ENCODE peak calls at places on chromosomes 6 and 20, in seven cellular contexts. K, D, C, X, P, G and N are unnamed samples. For H3K4me1 and H3K27me3, the result is how much of the 10 kb centered on the place peaks cover.

GRCh38 chr6:36986704-36987047 is 680 bp upstream of the MTCH1 start:
- DNase-seq in K (no peak), D (no peak), C (no peak), X (no peak), P (no peak), G (no peak), N (no peak)

GRCh38 chr20:35006009-35006408 is 50.3 kb downstream of the MYH7B start:
- DNase-seq in K (no peak), D (peak), C (no peak), X (no peak), P (no peak), G (no peak), N (peak)

GRCh38 chr20:14724465-14724864 is 387.1 kb upstream of the FLRT3 start:
- DNase-seq in K (no peak), D (no peak), C (no peak), X (no peak), P (no peak), G (no peak), N (no peak)

GRCh38 chr6:4666886-4667513 is 109.2 kb upstream of the CDYL start:
- DNase-seq in K (no peak), D (no peak), C (no peak), X (no peak), P (no peak), G (no peak), N (no peak)

GRCh38 chr6:14109411-14109826 is 8.2 kb upstream of the CD83 start:
- DNase-seq in K (no peak), D (no peak), C (no peak), X (no peak), P (no peak), G (no peak), N (no peak)

GRCh38 chr6:140436023-140436811 is 1061.8 kb upstream of the CITED2 start:
- DNase-seq in K (peak), D (no peak), C (no peak), X (no peak), P (no peak), G (no peak), N (no peak)

GRCh38 chr6:31806470-31807272 is at the start of gene LSM2:
- DNase-seq in K (peak), D (peak), C (no peak), X (peak), P (peak), G (peak), N (peak)

GRCh38 chr20:5928831-5929715 is 21.3 kb downstream of the TRMT6 start:
- DNase-seq in K (no peak), D (no peak), C (no peak), X (no peak), P (no peak), G (no peak), N (no peak)

GRCh38 chr6:35181313-35181932 is 32.3 kb upstream of the SCUBE3 start:
- DNase-seq in K (peak), D (no peak), C (no peak), X (no peak), P (no peak), G (peak), N (no peak)

GRCh38 chr6:30763618-30764489 is 19.5 kb upstream of the IER3 start:
- DNase-seq in K (peak), D (no peak), C (no peak), X (no peak), P (no peak), G (peak), N (no peak)

GRCh38 chr6:95867205-95867604 is 148.6 kb upstream of the FUT9 start:
- DNase-seq in K (no peak), D (no peak), C (no peak), X (no peak), P (no peak), G (no peak), N (no peak)

GRCh38 chr20:53839423-53840176 is 230.8 kb downstream of the BCAS1 start:
- DNase-seq in K (no peak), D (peak), C (no peak), X (peak), P (peak), G (no peak), N (peak)

GRCh38 chr6:2505624-2506023 is 245.1 kb downstream of the MYLK4 start:
- DNase-seq in K (no peak), D (no peak), C (no peak), X (no peak), P (no peak), G (no peak), N (no peak)

GRCh38 chr6:146543211-146543939 is at the start of gene RAB32:
- DNase-seq in K (peak), D (peak), C (no peak), X (peak), P (no peak), G (peak), N (peak)

GRCh38 chr6:146545608-146546007 is 2.0 kb downstream of the RAB32 start:
- DNase-seq in K (peak), D (no peak), C (no peak), X (no peak), P (no peak), G (no peak), N (no peak)

GRCh38 chr6:146542881-146543210 is 787 bp upstream of the RAB32 start:
- DNase-seq in K (no peak), D (no peak), C (no peak), X (no peak), P (no peak), G (no peak), N (no peak)

GRCh38 chr6:146544783-146545182 is 1.1 kb downstream of the RAB32 start:
- DNase-seq in K (peak), D (no peak), C (no peak), X (no peak), P (no peak), G (no peak), N (no peak)

DNA sequence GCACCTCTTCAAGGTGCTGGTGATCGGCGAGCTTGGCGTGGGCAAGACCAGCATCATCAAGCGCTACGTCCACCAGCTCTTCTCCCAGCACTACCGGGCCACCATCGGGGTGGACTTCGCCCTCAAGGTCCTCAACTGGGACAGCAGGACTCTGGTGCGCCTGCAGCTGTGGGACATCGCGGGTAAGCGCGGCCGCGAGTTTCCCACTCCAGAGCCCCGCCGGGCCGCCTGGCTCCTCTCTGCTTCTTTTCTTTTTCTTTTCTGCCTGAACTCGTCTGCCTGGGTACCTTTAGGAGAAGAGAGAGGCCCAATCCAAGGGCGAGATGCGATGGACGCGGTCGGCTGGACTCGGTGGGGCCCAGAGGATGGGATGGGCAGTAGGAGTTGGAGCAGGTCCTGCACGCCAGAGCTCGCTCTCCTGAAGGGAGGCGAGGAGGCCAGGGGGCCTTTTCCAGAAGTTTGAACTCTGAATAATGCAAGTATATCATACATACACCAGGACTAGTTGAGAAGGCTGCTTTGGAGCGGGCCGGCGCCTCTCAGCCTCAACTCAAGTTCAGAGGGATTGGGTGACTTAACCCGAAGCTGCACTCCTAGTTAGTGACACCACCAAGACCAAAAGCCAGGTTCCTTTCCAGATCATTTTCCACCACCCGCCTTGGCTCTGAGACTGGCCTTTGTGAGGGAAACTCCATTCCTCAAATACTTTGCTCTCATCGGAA is 468 bp downstream of the RAB32 start:
- DNase-seq in K (peak), D (no peak), C (no peak), X (no peak), P (no peak), G (peak), N (peak)
- H3K4me1 ChIP-seq in K (under half), D (under half), C (under half), X (under half), P (under half), G (under half), N (under half)

GRCh38 chr20:1002682-1003561 is 811 bp upstream of the RSPO4 start:
- DNase-seq in K (no peak), D (no peak), C (no peak), X (no peak), P (no peak), G (no peak), N (no peak)
- H3K27me3 ChIP-seq in K (under half), D (under half), C (under half), X (under half), P (under half), G (under half), N (half or more)

GRCh38 chr6:112228480-112229332 is 25.7 kb downstream of the LAMA4 start:
- DNase-seq in K (no peak), D (no peak), C (no peak), X (no peak), P (no peak), G (no peak), N (no peak)
- H3K4me1 ChIP-seq in K (under half), D (under half), C (under half), X (under half), P (under half), G (under half), N (under half)

GRCh38 chr20:22556565-22557056 is 27.8 kb downstream of the FOXA2 start:
- DNase-seq in K (no peak), D (no peak), C (no peak), X (no peak), P (no peak), G (peak), N (peak)
- H3K27me3 ChIP-seq in K (under half), D (under half), C (under half), X (under half), P (under half), G (under half), N (under half)

DNA sequence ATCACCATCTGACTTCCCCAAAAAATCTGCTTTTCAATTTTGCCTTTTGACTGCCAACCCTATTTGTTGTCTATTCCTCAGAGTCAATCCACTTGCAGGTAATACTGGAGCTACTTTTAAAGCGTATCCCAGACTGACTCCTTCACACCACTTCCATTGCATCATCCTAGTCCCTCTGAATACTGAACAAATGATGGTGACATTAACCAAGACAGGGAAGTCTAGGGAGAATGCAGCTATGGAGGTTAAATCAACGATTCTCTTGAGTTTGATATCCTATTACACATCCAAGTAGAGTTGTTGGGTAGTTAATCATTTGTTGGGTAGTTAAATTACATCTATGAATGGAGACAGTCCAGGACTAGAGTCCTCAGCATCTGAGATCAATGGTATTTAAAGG is 2.0 kb downstream of the OGFRL1 start:
- DNase-seq in K (no peak), D (no peak), C (no peak), X (no peak), P (no peak), G (no peak), N (no peak)
- H3K4me1 ChIP-seq in K (under half), D (under half), C (under half), X (under half), P (under half), G (under half), N (under half)

DNA sequence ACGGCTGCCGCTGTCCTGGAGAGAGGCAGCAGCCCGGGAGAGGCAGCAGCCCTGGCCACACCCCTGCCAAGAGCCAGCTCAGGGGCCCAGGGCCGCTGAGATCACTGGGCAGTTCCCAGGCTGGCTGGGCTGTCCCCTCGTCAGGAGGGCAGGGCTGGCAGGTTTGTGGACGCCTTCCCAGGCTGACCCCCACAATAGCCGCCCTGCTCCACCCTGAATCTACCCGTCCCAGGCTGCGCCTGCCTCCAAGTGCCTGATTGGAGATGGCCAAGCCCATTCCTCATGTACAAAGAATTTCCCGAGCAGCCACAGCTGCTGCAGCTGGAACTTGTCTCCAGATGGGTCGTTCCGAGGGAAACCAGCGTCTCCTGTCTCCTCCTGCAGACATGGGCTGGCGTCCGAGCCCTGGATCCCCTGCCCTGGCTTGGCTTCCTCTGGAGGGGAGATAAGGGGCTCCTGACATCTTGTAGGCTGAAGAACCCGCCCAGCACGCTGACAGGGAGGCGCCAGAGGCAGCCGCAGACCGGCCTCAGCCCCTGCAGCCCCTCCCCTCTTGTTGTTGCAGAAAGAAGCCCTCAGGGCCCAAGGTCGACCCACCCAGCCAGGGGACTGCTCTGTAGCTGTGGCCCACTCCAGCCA is 9.4 kb upstream of the GATA5 start:
- DNase-seq in K (peak), D (peak), C (no peak), X (no peak), P (no peak), G (no peak), N (no peak)
- H3K27me3 ChIP-seq in K (half or more), D (under half), C (under half), X (under half), P (half or more), G (under half), N (half or more)

GRCh38 chr20:43921227-43921780 is 6.7 kb downstream of the TOX2 start:
- DNase-seq in K (no peak), D (no peak), C (no peak), X (no peak), P (no peak), G (no peak), N (no peak)

GRCh38 chr20:43922614-43923013 is 8.0 kb downstream of the TOX2 start:
- DNase-seq in K (no peak), D (no peak), C (no peak), X (no peak), P (no peak), G (no peak), N (no peak)

GRCh38 chr20:43920797-43921196 is 6.1 kb downstream of the TOX2 start:
- DNase-seq in K (no peak), D (no peak), C (no peak), X (no peak), P (no peak), G (no peak), N (no peak)

GRCh38 chr20:43917380-43917779 is 2.7 kb downstream of the TOX2 start:
- DNase-seq in K (no peak), D (no peak), C (no peak), X (no peak), P (no peak), G (no peak), N (no peak)

GRCh38 chr20:43919686-43920403 is 5.2 kb downstream of the TOX2 start:
- DNase-seq in K (no peak), D (no peak), C (no peak), X (no peak), P (no peak), G (no peak), N (no peak)
- H3K4me1 ChIP-seq in K (under half), D (under half), C (half or more), X (under half), P (under half), G (under half), N (under half)

DNA sequence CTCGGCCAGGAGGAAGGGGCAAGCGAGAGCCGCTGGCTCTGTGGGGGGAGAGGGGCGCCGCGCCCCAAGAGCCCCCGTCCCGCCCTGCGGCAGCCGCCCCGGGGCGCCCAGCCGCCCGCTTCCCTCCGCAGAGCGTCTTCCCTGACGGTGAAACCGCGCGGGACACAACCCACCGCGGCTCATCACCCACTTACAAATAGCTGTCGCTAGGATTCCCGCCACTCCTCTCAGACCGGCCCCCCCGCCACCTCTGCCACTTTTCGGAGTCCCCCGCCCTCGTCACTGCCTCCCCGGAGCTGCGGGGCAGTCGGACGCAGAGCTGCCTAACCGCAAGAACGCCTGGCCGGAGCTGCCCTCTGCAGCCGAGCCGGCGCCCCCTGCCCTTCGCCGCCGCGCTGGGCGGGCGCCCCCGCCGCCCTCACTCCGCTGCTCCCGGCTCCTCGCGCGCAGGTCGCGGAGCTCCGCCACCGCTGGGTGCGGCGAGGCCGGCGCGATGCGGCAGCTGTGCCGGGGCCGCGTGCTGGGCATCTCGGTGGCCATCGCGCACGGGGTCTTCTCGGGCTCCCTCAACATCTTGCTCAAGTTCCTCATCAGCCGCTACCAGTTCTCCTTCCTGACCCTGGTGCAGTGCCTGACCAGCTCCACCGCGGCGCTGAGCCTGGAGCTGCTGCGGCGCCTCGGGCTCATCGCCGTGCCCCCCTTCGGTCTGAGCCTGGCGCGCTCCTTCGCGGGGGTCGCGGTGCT is at the start of gene SLC35D3:
- DNase-seq in K (no peak), D (peak), C (no peak), X (peak), P (no peak), G (no peak), N (peak)
- H3K27me3 ChIP-seq in K (under half), D (under half), C (under half), X (under half), P (under half), G (under half), N (half or more)

DNA sequence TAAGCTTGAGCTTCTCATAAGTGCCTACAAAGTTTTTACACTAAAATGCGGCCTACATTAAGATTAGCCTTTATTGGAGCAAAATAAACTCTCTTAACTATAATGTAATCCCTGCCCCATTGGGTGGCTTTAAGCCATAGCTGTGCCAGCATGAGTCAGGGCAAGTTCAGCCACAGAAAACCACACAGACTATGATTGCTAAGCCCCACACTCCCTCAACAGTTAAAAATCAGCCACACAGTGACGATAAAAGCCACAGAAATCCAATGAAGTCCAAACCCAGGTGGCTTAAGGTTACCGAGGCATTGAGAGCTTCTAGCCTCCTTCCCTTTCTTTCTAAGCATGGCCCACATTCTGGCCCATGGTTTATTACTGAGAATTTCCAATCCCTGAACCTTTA is 61.6 kb downstream of the GRM1 start:
- DNase-seq in K (peak), D (no peak), C (no peak), X (no peak), P (no peak), G (no peak), N (no peak)
- H3K4me1 ChIP-seq in K (under half), D (under half), C (under half), X (under half), P (under half), G (under half), N (under half)

DNA sequence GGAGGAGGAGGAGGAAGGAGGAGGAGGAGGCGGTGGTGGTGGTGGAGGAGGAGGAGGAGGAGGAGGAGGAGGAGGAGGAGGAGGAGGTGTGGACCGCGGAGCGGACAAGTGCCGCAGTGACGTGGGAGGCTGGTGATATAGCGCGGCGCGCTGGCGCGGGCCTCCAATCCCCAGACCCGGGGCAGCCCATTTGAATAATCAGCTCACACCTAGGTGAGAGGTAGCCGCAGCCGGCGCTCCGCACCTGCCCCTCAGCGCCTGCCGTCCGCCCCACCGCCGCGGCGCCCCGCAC is 204 bp upstream of the FOXA2 start:
- DNase-seq in K (no peak), D (peak), C (no peak), X (no peak), P (no peak), G (peak), N (peak)
- H3K27me3 ChIP-seq in K (half or more), D (under half), C (under half), X (under half), P (under half), G (under half), N (half or more)